ENCODE peak calls at places on chromosomes 4 and X, in eight cellular contexts. J, Z, B, D, I, S, G and M are unnamed samples.

GRCh38 chrX:16828126-16828908 is 41.8 kb downstream of the RBBP7 start:
- DNase-seq in J (peak), Z (no peak), B (no peak), D (no peak), I (no peak), S (no peak), G (no peak), M (no peak)

GRCh38 chr4:73021634-73022033 is 47.9 kb downstream of the COX18 start:
- DNase-seq in J (peak), Z (no peak), B (no peak), D (no peak), I (no peak), S (no peak), G (peak), M (no peak)

GRCh38 chr4:147760695-147761094 is 28.8 kb downstream of the ARHGAP10 start:
- DNase-seq in J (no peak), Z (no peak), B (no peak), D (no peak), I (no peak), S (no peak), G (no peak), M (no peak)

GRCh38 chr4:185721949-185722316 is 90.1 kb downstream of the SORBS2 start:
- DNase-seq in J (no peak), Z (no peak), B (no peak), D (no peak), I (no peak), S (no peak), G (no peak), M (no peak)

GRCh38 chrX:123803331-123803983 is 56.4 kb upstream of the XIAP start:
- DNase-seq in J (peak), Z (no peak), B (no peak), D (no peak), I (no peak), S (no peak), G (peak), M (no peak)

GRCh38 chr4:128844931-128845330 is 35.4 kb downstream of the JADE1 start:
- DNase-seq in J (no peak), Z (peak), B (no peak), D (peak), I (no peak), S (no peak), G (no peak), M (no peak)

GRCh38 chrX:31178769-31179125 is 106.9 kb upstream of the FTHL17 start:
- DNase-seq in J (no peak), Z (no peak), B (no peak), D (no peak), I (no peak), S (no peak), G (no peak), M (no peak)

GRCh38 chr4:87589531-87589930 is 18.8 kb upstream of the DSPP start:
- DNase-seq in J (peak), Z (no peak), B (no peak), D (no peak), I (no peak), S (no peak), G (no peak), M (no peak)

GRCh38 chr4:36823199-36823967 is 421.2 kb upstream of the NWD2 start:
- DNase-seq in J (no peak), Z (peak), B (peak), D (no peak), I (no peak), S (no peak), G (no peak), M (no peak)

GRCh38 chr4:149465941-149466340 is 349.7 kb downstream of the IQCM start:
- DNase-seq in J (peak), Z (no peak), B (no peak), D (no peak), I (no peak), S (no peak), G (no peak), M (no peak)

GRCh38 chrX:20506739-20507138 is 240.0 kb upstream of the RPS6KA3 start:
- DNase-seq in J (peak), Z (no peak), B (no peak), D (no peak), I (no peak), S (no peak), G (no peak), M (no peak)

GRCh38 chr4:11471613-11472012 is 42.9 kb upstream of the HS3ST1 start:
- DNase-seq in J (no peak), Z (no peak), B (peak), D (no peak), I (peak), S (no peak), G (no peak), M (no peak)

GRCh38 chrX:119008122-119008744 is 33.8 kb downstream of the LONRF3 start:
- DNase-seq in J (peak), Z (no peak), B (no peak), D (no peak), I (no peak), S (no peak), G (peak), M (no peak)

GRCh38 chr4:154490261-154490588 is 1.4 kb downstream of the DCHS2 start:
- DNase-seq in J (no peak), Z (peak), B (peak), D (no peak), I (no peak), S (peak), G (no peak), M (no peak)

GRCh38 chr4:103996059-103996458 is 276.3 kb upstream of the TACR3 start:
- DNase-seq in J (no peak), Z (no peak), B (no peak), D (no peak), I (no peak), S (no peak), G (no peak), M (no peak)

GRCh38 chr4:113086172-113086695 is 36.8 kb downstream of the ANK2 start:
- DNase-seq in J (no peak), Z (no peak), B (no peak), D (no peak), I (no peak), S (no peak), G (no peak), M (no peak)

GRCh38 chrX:133786382-133786781 is 199.0 kb downstream of the GPC3 start:
- DNase-seq in J (no peak), Z (no peak), B (no peak), D (no peak), I (no peak), S (no peak), G (no peak), M (no peak)

GRCh38 chr4:113620032-113620431 is 141.5 kb downstream of the CAMK2D start:
- DNase-seq in J (no peak), Z (no peak), B (no peak), D (no peak), I (no peak), S (no peak), G (no peak), M (no peak)

GRCh38 chr4:121100093-121100775 is 27.9 kb upstream of the NDNF start:
- DNase-seq in J (no peak), Z (no peak), B (no peak), D (no peak), I (no peak), S (no peak), G (no peak), M (no peak)

GRCh38 chr4:83054928-83055327 is 19.9 kb downstream of the COPS4 start:
- DNase-seq in J (peak), Z (no peak), B (no peak), D (no peak), I (no peak), S (no peak), G (no peak), M (no peak)

GRCh38 chrX:94053575-94053974 is 379.6 kb downstream of the FAM133A start:
- DNase-seq in J (no peak), Z (no peak), B (no peak), D (no peak), I (no peak), S (no peak), G (no peak), M (no peak)

GRCh38 chr4:118586357-118586790 is 98.8 kb upstream of the METTL14 start:
- DNase-seq in J (no peak), Z (no peak), B (no peak), D (no peak), I (no peak), S (peak), G (no peak), M (no peak)

GRCh38 chr4:158299459-158300007 is 89.2 kb downstream of the TMEM144 start:
- DNase-seq in J (no peak), Z (no peak), B (no peak), D (no peak), I (no peak), S (no peak), G (no peak), M (no peak)

GRCh38 chrX:136065044-136065671 is 79.9 kb downstream of the SLC9A6 start:
- DNase-seq in J (peak), Z (peak), B (no peak), D (peak), I (no peak), S (no peak), G (peak), M (no peak)

GRCh38 chrX:1824855-1825254 is 210.0 kb downstream of the ASMT start:
- DNase-seq in J (no peak), Z (no peak), B (no peak), D (no peak), I (no peak), S (no peak), G (no peak), M (no peak)

GRCh38 chr4:108466936-108467902 is 153.2 kb upstream of the RPL34 start:
- DNase-seq in J (peak), Z (no peak), B (no peak), D (no peak), I (peak), S (no peak), G (no peak), M (no peak)

GRCh38 chr4:124610214-124610613 is 102.3 kb downstream of the ANKRD50 start:
- DNase-seq in J (no peak), Z (no peak), B (no peak), D (no peak), I (no peak), S (no peak), G (no peak), M (no peak)

GRCh38 chr4:1660948-1661677 is 23.0 kb downstream of the FAM53A start:
- DNase-seq in J (no peak), Z (no peak), B (no peak), D (no peak), I (no peak), S (peak), G (no peak), M (no peak)

GRCh38 chr4:26931961-26932360 is 71.3 kb downstream of the STIM2 start:
- DNase-seq in J (no peak), Z (no peak), B (no peak), D (no peak), I (no peak), S (no peak), G (no peak), M (no peak)

GRCh38 chr4:53507671-53508286 is 83.5 kb downstream of the LNX1 start:
- DNase-seq in J (peak), Z (peak), B (no peak), D (no peak), I (no peak), S (peak), G (no peak), M (no peak)

GRCh38 chr4:53507058-53507457 is 84.2 kb downstream of the LNX1 start:
- DNase-seq in J (no peak), Z (no peak), B (no peak), D (no peak), I (no peak), S (no peak), G (no peak), M (no peak)

GRCh38 chr4:53508446-53508845 is 82.8 kb downstream of the LNX1 start:
- DNase-seq in J (peak), Z (no peak), B (no peak), D (no peak), I (no peak), S (no peak), G (no peak), M (no peak)

GRCh38 chr4:53510316-53510715 is 81.0 kb downstream of the LNX1 start:
- DNase-seq in J (peak), Z (no peak), B (no peak), D (no peak), I (no peak), S (no peak), G (no peak), M (no peak)

DNA sequence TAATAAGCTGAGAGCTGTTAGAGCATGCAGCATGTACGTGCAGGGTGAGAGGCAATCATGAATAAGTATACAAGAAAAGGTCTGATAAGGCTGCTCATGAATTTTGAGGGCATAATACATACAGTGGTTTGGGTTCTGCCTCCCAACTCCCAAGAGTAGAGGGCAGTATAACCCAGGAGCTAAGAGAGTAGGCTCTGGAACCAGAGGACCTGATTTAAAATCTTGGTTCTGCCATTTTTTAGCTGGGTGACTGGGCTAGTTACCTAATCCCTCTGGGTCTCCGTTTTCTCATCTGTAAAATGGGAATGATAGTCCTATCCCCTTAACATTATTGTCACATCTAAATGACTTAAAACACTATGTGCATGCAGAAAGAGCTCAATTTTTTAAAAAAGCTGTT is 85.3 kb downstream of the LNX1 start:
- DNase-seq in J (peak), Z (no peak), B (no peak), D (no peak), I (no peak), S (no peak), G (no peak), M (no peak)
- TF ChIP-seq CTCF in J (peak), Z (no peak), B (no peak), D (no peak), I (no peak), S (no peak), G (peak), M (no peak)

DNA sequence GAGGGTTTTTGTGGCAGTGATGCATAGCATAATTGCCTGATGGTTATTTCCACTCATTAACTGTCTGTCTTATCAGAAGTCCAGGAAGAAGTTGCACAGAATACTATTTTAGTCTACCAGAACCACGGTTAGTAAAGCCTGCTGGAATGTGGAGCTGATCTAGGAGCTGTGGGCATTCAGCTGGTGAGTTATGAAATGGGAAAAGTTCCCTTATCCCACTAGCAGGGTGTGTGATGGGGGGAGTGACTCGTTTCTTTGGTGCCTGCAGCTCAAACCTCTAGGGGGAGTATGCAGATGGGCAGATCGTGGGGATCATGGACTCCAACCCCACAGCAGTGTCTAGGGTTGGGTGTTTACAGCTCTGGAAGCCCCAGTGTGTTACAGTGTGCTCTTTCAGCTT is 305.6 kb upstream of the BOD1L1 start:
- DNase-seq in J (peak), Z (no peak), B (no peak), D (no peak), I (no peak), S (no peak), G (peak), M (no peak)
- TF ChIP-seq CTCF in J (peak), Z (no peak), B (no peak), D (no peak), I (no peak), S (no peak), G (peak), M (no peak)

GRCh38 chr4:110621328-110621812 is 1.5 kb downstream of the PITX2 start:
- DNase-seq in J (no peak), Z (peak), B (no peak), D (no peak), I (no peak), S (peak), G (no peak), M (no peak)

GRCh38 chr4:110621839-110622751 is 782 bp downstream of the PITX2 start:
- DNase-seq in J (no peak), Z (peak), B (no peak), D (no peak), I (no peak), S (peak), G (no peak), M (no peak)

GRCh38 chr4:110619001-110619350 is 3.9 kb downstream of the PITX2 start:
- DNase-seq in J (no peak), Z (no peak), B (no peak), D (no peak), I (no peak), S (no peak), G (no peak), M (no peak)

GRCh38 chr4:110619401-110620247 is 3.3 kb downstream of the PITX2 start:
- DNase-seq in J (no peak), Z (peak), B (no peak), D (no peak), I (no peak), S (peak), G (peak), M (no peak)

GRCh38 chr4:110620352-110621327 is 2.2 kb downstream of the PITX2 start:
- DNase-seq in J (no peak), Z (peak), B (peak), D (no peak), I (no peak), S (peak), G (peak), M (peak)
- TF ChIP-seq CTCF in J (no peak), Z (no peak), B (no peak), D (no peak), I (no peak), S (no peak), G (no peak), M (peak)

DNA sequence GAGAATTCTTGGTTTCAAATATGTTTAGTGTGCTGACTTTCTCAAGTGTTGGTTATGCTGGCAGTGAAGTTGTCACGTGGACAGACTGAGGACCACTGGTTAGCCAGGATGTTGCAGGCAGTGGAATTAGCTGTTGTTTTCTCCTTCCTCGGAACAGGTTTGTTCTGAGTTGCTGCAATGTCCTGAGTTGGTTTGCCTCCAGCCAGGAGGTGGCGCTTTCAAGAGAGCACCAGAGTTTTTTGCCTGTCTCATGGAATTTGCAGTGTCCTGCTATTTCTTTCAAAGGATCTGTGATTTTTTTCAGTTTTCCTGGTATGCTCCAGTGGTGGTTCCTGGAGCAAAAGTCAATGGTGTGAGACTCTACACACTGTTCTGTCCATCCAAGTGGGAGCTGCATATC is 158.1 kb upstream of the CXorf66 start:
- DNase-seq in J (no peak), Z (no peak), B (no peak), D (no peak), I (no peak), S (no peak), G (no peak), M (no peak)
- TF ChIP-seq CTCF in J (peak), Z (no peak), B (no peak), D (no peak), I (no peak), S (no peak), G (peak), M (peak)